ENCODE peak calls at places on chromosomes 12 and 14, in nine cellular contexts. X is GM06990, P is WERI-Rb-1, J is RWPE1, A is astrocyte of the spinal cord, G is choroid plexus epithelial cell, S is WTC11, R is GM10248, V is upper lobe of right lung. L is an unnamed sample.

GRCh38 chr12:81257952-81258551 is 180.2 kb downstream of the ACSS3 start:
- DNase-seq in X (no peak), R (no peak), G (peak; percentile 73), P (no peak), J (peak; percentile 12), V (no peak), S (no peak), A (peak; percentile 70), L (no peak)

GRCh38 chr14:34211732-34212131 is 250.3 kb downstream of the SPTSSA start:
- DNase-seq in A (no peak), S (no peak), V (no peak), G (no peak), P (peak; percentile 39), J (no peak), R (no peak), X (no peak), L (no peak)

GRCh38 chr14:104843442-104844305 is 21.4 kb upstream of the CEP170B start:
- DNase-seq in S (peak; percentile 77), R (peak; percentile 9), G (peak; percentile 34), A (no peak), J (no peak), X (no peak), P (no peak), V (peak; percentile 67), L (no peak)

GRCh38 chr12:54035561-54036377 is 2.9 kb downstream of the HOXC5 start:
- DNase-seq in S (no peak), X (no peak), R (no peak), P (no peak), G (no peak), V (peak; percentile 40), J (no peak), A (no peak), L (no peak)

GRCh38 chr14:68363841-68364711 is 428.8 kb downstream of the ZFP36L1 start:
- DNase-seq in G (peak; percentile 72), J (no peak), A (peak; percentile 94), S (peak; percentile 68), V (peak; percentile 78), X (no peak), R (no peak), P (peak; percentile 88), L (no peak)

GRCh38 chr12:95173392-95174251 is 43.6 kb downstream of the FGD6 start:
- DNase-seq in G (peak; percentile 96), J (peak; percentile 44), A (peak; percentile 83), V (peak; percentile 74), X (no peak), P (no peak), R (no peak), S (no peak), L (no peak)

GRCh38 chr12:67650127-67650495 is 1.6 kb downstream of the DYRK2 start:
- DNase-seq in S (no peak), X (peak; percentile 21), J (peak; percentile 22), V (no peak), P (no peak), G (no peak), A (peak; percentile 17), R (peak; percentile 35), L (peak; percentile 45)

GRCh38 chr14:67186369-67186768 is 2.9 kb upstream of the GARIN2 start:
- DNase-seq in S (no peak), V (no peak), P (no peak), G (no peak), J (no peak), A (no peak), X (no peak), R (no peak), L (no peak)

GRCh38 chr14:77088645-77089044 is 9.4 kb upstream of the CIPC start:
- DNase-seq in G (no peak), S (no peak), A (no peak), P (no peak), X (no peak), V (no peak), J (no peak), R (no peak), L (no peak)

GRCh38 chr12:116520225-116520624 is 39.0 kb upstream of the MAP1LC3B2 start:
- DNase-seq in A (no peak), V (no peak), S (no peak), G (no peak), J (no peak), R (no peak), P (no peak), X (no peak), L (no peak)

GRCh38 chr12:116517431-116518045 is 41.6 kb upstream of the MAP1LC3B2 start:
- DNase-seq in S (no peak), X (no peak), V (no peak), P (no peak), J (no peak), R (no peak), G (no peak), A (no peak), L (no peak)

GRCh38 chr12:116524964-116525379 is 34.2 kb upstream of the MAP1LC3B2 start:
- DNase-seq in A (peak; percentile 74), G (no peak), V (no peak), J (peak; percentile 44), P (no peak), R (no peak), S (peak; percentile 56), X (no peak), L (no peak)

GRCh38 chr12:116524311-116524710 is 34.9 kb upstream of the MAP1LC3B2 start:
- DNase-seq in J (no peak), A (no peak), G (no peak), S (no peak), P (no peak), R (no peak), V (no peak), X (no peak), L (no peak)

DNA sequence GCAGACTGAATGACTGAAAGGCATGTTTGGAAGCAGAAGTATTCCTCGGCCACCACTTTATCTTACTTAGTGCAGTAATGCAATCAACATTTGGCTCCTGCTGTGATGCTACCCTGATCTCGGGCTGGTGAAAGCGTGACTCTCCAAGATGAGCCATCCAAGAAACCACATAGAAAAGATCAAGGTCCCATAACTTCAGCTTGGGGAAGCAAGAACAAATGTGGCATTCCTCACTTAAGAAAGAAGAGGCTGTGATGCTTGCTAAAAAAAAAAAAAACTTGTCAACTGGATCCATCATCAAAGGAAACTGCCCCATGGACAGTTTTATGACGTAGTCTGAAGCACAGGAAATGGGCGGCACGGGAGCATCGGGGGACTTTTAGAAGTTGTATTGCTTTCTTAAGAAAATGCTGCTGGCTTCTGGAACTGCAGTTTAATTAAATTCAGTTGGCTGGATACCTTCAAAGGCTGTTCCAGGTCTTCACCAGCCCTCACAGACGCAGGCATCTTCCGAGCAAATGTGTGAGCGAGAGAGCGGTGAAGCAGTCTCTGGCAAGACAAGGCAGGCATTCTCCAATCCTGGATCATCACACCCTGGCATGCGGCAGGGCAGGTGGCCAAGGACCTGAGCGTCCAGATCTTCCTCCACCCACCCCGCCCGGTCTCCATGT is 38.2 kb upstream of the MAP1LC3B2 start:
- DNase-seq in X (no peak), G (peak; percentile 65), J (no peak), S (no peak), R (no peak), A (peak; percentile 84), P (no peak), V (no peak), L (no peak)
- TF ChIP-seq CTCF in X (no peak), G (no peak), J (no peak), S (no peak), R (no peak), A (no peak), P (no peak), V (no peak), L (no peak)

DNA sequence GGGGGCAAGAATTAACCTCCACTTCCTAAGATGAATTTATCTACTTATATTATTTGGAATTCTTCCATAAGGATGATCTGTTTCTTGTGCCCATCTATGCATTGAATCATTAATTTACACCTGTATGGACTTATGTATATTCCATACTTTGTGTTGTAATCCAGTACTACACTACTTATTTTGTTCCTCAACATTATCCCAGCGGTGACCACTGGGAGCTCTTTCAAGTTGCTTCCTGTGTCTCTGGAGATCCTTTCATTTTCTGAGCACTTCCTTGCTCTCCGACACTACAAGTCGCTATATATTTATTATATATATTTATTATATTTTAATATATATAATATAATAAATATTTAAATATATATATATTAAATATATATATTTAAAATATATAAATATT is 54.9 kb upstream of the SCN8A start:
- DNase-seq in P (no peak), R (no peak), A (no peak), X (no peak), S (no peak), G (peak; percentile 33), J (no peak), V (no peak), L (no peak)
- TF ChIP-seq CTCF in P (peak; percentile 16), R (no peak), A (peak; percentile 17), X (no peak), S (no peak), G (peak; percentile 35), J (no peak), V (no peak), L (no peak)

GRCh38 chr14:100664841-100665425 is 61.8 kb upstream of the DLK1 start:
- DNase-seq in A (peak; percentile 50), X (no peak), J (no peak), S (no peak), G (peak; percentile 58), V (no peak), P (no peak), R (no peak), L (no peak)

GRCh38 chr14:100665518-100666032 is 61.1 kb upstream of the DLK1 start:
- DNase-seq in V (no peak), R (no peak), S (no peak), X (no peak), A (no peak), P (no peak), G (no peak), J (no peak), L (no peak)

GRCh38 chr14:100664234-100664633 is 62.5 kb upstream of the DLK1 start:
- DNase-seq in A (no peak), S (no peak), R (no peak), P (no peak), X (no peak), G (no peak), J (no peak), V (no peak), L (no peak)

GRCh38 chr14:100662850-100663527 is 63.7 kb upstream of the DLK1 start:
- DNase-seq in R (peak; percentile 77), P (peak; percentile 61), X (no peak), J (peak; percentile 67), G (peak; percentile 76), V (peak; percentile 79), S (peak; percentile 76), A (peak; percentile 64), L (peak; percentile 81)

DNA sequence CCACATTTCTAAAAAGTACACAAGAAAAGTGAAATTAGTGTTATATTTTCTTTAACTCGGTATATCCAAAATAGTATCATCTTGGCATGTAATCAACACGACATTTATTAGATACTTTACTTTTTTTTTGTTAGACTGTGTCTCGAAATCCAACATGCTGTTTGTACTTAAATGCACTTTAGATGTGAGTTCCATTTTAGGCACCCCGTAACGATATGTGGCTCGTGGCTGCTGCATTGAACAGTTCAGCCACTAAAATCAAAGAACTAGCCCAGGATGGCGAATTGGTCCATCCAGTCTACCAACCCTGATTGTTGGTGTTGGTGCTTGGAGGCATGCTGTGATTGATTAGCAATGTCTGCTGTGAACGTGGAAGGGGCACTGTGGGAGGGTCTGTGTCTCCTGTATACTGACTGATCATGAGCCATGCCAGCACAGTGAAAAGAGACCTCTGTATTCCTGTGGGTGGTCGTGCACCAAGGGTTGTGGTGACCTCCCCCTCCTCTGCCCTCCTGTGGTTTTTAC is 63.1 kb upstream of the DLK1 start:
- DNase-seq in V (no peak), X (no peak), A (no peak), S (no peak), R (no peak), P (no peak), G (no peak), J (no peak), L (no peak)
- TF ChIP-seq CTCF in V (no peak), X (no peak), A (no peak), S (no peak), R (no peak), P (no peak), G (no peak), J (peak; percentile 59), L (no peak)

GRCh38 chr12:1314523-1314922 is 279.9 kb downstream of the FBXL14 start:
- DNase-seq in X (no peak), P (no peak), R (no peak), J (no peak), V (no peak), S (no peak), G (no peak), A (no peak), L (no peak)
- TF ChIP-seq CTCF in X (no peak), P (no peak), R (no peak), J (no peak), V (no peak), S (no peak), G (no peak), A (no peak), L (no peak)